ENCODE peak calls at places on chromosomes 13 and 19, in ten cellular contexts. Y is prostate gland, U is tibial nerve, Z is A549, H is GM12891, X is H54, J is uterus, T is lower leg skin, W is GM12878, G is ovary. C is an unnamed sample.

GRCh38 chr13:41622545-41623429 is 165.4 kb downstream of the RGCC start:
- DNase-seq in J (no peak), T (peak), G (no peak), X (no peak), Z (no peak), U (no peak), H (no peak), Y (no peak), W (no peak), C (no peak)

GRCh38 chr13:20505405-20506366 is 20.0 kb downstream of the CRYL1 start:
- DNase-seq in T (no peak), H (no peak), G (no peak), X (no peak), W (no peak), Z (no peak), Y (no peak), U (no peak), J (no peak), C (no peak)

GRCh38 chr13:49453465-49453864 is 9.4 kb downstream of the SETDB2 start:
- DNase-seq in Y (no peak), Z (no peak), X (no peak), U (no peak), J (no peak), G (no peak), T (no peak), W (no peak), H (no peak), C (no peak)

GRCh38 chr13:27304611-27305010 is 34.0 kb downstream of the RASL11A start:
- DNase-seq in X (no peak), G (no peak), Y (no peak), W (no peak), H (no peak), T (no peak), Z (no peak), J (no peak), U (no peak), C (no peak)

GRCh38 chr19:29804493-29804892 is 7.3 kb upstream of the CCNE1 start:
- DNase-seq in G (no peak), J (no peak), Z (no peak), W (peak), U (no peak), H (no peak), Y (no peak), X (no peak), T (no peak), C (no peak)

GRCh38 chr19:11577451-11578341 is at the start of gene ACP5:
- DNase-seq in X (no peak), W (no peak), T (no peak), H (no peak), G (no peak), U (no peak), Y (no peak), Z (no peak), J (no peak), C (no peak)

GRCh38 chr13:109919715-109920375 is 133.5 kb upstream of the IRS2 start:
- DNase-seq in T (no peak), Z (no peak), W (no peak), X (no peak), Y (no peak), G (no peak), J (no peak), H (no peak), U (no peak), C (no peak)

GRCh38 chr19:16928916-16929315 is 40.1 kb downstream of the F2RL3 start:
- DNase-seq in J (no peak), X (no peak), Z (no peak), W (no peak), H (no peak), G (no peak), Y (no peak), T (no peak), U (no peak), C (peak)

GRCh38 chr13:30873519-30873918 is 32.6 kb upstream of the MEDAG start:
- DNase-seq in T (no peak), G (no peak), Y (no peak), W (no peak), J (no peak), Z (no peak), U (no peak), H (no peak), X (no peak), C (no peak)

GRCh38 chr13:85536706-85537105 is 262.5 kb downstream of the SLITRK6 start:
- DNase-seq in T (no peak), U (no peak), G (no peak), J (no peak), H (no peak), Y (no peak), W (no peak), Z (no peak), X (no peak), C (no peak)

GRCh38 chr13:106471957-106472543 is 63.4 kb downstream of the EFNB2 start:
- DNase-seq in G (no peak), J (peak), U (no peak), H (no peak), W (no peak), Z (peak), X (peak), T (peak), Y (no peak), C (peak)

GRCh38 chr13:51811920-51812328 is 8.0 kb upstream of the DHRS12 start:
- DNase-seq in T (no peak), J (no peak), Y (no peak), W (no peak), H (no peak), U (no peak), Z (no peak), X (no peak), G (no peak), C (no peak)

GRCh38 chr19:49136771-49137171 is 17.4 kb downstream of the PPFIA3 start:
- DNase-seq in W (no peak), U (no peak), T (no peak), Y (no peak), X (no peak), J (no peak), Z (no peak), H (no peak), G (no peak), C (peak)

GRCh38 chr13:37277435-37278144 is 172.1 kb upstream of the CSNK1A1L start:
- DNase-seq in G (no peak), X (no peak), U (no peak), H (no peak), J (no peak), W (no peak), Z (no peak), Y (no peak), T (no peak), C (no peak)

GRCh38 chr19:14700711-14701110 is 10.9 kb downstream of the ZNF333 start:
- DNase-seq in J (no peak), G (no peak), U (no peak), Z (no peak), H (no peak), Y (no peak), X (no peak), T (no peak), W (no peak), C (no peak)

GRCh38 chr19:38649305-38650179 is 2.1 kb downstream of the ACTN4 start:
- DNase-seq in Y (peak), H (no peak), G (no peak), Z (peak), J (peak), W (no peak), T (no peak), U (no peak), X (no peak), C (no peak)

GRCh38 chr19:19134687-19135158 is 3.6 kb downstream of the TMEM161A start:
- DNase-seq in X (no peak), Y (no peak), T (no peak), W (no peak), G (no peak), J (no peak), H (no peak), U (no peak), Z (no peak), C (no peak)

GRCh38 chr19:19139876-19140229 is 1.6 kb upstream of the TMEM161A start:
- DNase-seq in G (no peak), X (no peak), Z (no peak), J (no peak), U (no peak), H (no peak), T (no peak), W (no peak), Y (no peak), C (no peak)

GRCh38 chr19:19140476-19140875 is 2.2 kb upstream of the TMEM161A start:
- DNase-seq in J (no peak), H (no peak), U (no peak), Y (no peak), W (no peak), T (no peak), X (no peak), Z (no peak), G (no peak), C (no peak)

GRCh38 chr19:19137556-19138109 is 645 bp downstream of the TMEM161A start:
- DNase-seq in Y (no peak), W (no peak), G (no peak), X (no peak), H (no peak), U (no peak), J (peak), Z (no peak), T (no peak), C (no peak)

GRCh38 chr19:19138110-19138981 is at the start of gene TMEM161A:
- DNase-seq in H (peak), J (peak), G (peak), X (peak), U (peak), W (peak), Y (peak), T (peak), Z (peak), C (peak)
- TF ChIP-seq POLR2A in H (peak), J (peak), G (peak), X (peak), U (peak), W (peak), Y (peak), T (no peak), Z (peak), C (peak)

GRCh38 chr13:40476175-40476958 is 190.1 kb downstream of the FOXO1 start:
- DNase-seq in W (no peak), H (no peak), G (no peak), T (no peak), Y (no peak), X (no peak), Z (no peak), J (no peak), U (no peak), C (no peak)
- TF ChIP-seq POLR2A in W (no peak), H (no peak), G (no peak), T (no peak), Y (no peak), X (no peak), Z (no peak), J (no peak), U (no peak), C (no peak)

DNA sequence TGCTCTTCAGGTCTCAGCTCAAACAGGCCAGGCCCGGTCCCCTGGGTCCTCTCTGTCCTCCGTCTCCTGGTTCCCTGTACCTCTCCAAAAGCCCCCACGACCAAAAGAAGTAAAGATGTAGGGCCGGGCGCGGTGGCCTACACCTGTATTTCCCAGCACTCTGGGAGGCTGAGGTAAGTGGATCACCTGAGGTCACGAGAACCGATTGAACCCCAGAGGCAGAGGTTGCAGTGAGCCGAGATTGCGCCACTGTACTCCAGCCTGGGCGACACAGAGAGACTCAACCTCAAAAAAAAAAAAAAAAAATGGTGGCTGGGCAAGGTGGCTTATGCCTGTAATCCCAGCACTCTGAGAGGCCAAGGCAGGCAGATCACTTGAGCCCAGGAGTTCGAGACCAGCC is 22.0 kb upstream of the BCL3 start:
- DNase-seq in X (no peak), H (no peak), W (no peak), Z (no peak), U (no peak), J (no peak), T (no peak), G (no peak), Y (no peak), C (no peak)
- TF ChIP-seq POLR2A in X (no peak), H (no peak), W (no peak), Z (no peak), U (no peak), J (no peak), T (no peak), G (no peak), Y (no peak), C (no peak)

GRCh38 chr19:10566658-10567410 is 1.0 kb upstream of the KRI1 start:
- DNase-seq in W (peak), U (no peak), X (no peak), H (no peak), Z (no peak), Y (no peak), G (peak), T (no peak), J (no peak), C (no peak)

GRCh38 chr19:10568444-10568825 is 344 bp downstream of the CDKN2D start:
- DNase-seq in U (no peak), G (no peak), T (no peak), Z (no peak), Y (no peak), W (no peak), J (no peak), X (no peak), H (no peak), C (peak)

GRCh38 chr19:10566408-10566657 is 523 bp upstream of the KRI1 start:
- DNase-seq in U (no peak), W (no peak), H (no peak), J (no peak), Z (no peak), G (no peak), Y (no peak), T (no peak), X (no peak), C (no peak)

GRCh38 chr19:10567696-10568443 is 909 bp downstream of the CDKN2D start:
- DNase-seq in X (no peak), J (no peak), Z (no peak), U (no peak), Y (no peak), H (no peak), G (peak), W (no peak), T (no peak), C (no peak)

GRCh38 chr19:10568826-10569651 is at the start of gene CDKN2D:
- DNase-seq in J (peak), U (peak), W (peak), Z (peak), T (peak), H (peak), G (peak), Y (peak), X (peak), C (peak)
- TF ChIP-seq POLR2A in J (peak), U (peak), W (peak), Z (no peak), T (no peak), H (no peak), G (peak), Y (peak), X (no peak), C (no peak)

DNA sequence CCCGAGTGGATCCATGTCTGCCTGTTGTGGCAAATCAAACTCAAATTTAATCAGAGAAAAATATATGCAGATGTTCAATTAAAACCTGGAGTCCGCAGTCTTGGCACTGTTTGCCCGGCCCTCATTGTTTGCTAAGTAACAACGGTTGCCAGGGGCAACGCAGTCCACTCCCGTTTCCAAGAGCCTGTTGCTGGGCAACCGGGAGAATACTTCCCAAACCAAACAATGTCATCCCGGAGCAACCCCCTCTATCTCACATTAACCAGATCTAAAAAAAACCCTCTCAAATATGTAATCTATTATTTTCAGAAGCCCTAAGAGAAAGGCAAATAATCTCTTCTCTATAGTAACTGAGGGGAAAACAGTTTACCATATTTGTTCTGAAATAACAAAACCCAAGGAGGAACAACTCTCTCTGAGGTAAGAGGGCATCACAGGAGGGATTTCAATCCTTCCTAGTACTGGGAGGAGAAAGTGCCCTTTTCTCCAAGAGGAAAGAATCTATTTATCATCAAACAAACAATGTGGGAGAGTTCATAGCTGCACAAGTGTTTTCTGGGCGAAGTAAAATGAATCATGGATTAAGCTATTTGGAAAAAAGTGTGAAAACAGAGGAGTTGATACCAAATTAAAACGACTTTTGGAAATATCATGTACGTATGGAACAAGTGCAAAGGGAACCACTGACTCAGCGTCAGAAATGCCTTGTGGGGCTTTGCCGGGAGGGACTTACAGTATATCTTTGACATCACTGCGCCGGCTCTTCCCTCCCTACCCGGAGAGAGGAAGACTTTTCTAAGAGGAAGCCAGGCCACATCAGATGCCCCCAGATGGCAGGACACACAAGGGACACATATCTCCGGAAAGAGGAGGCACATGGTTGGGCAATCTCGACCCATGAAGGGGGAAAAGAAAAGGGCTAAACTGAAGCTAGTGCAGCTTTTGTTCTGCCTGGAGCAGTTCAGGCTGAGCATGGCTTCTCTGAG is 43.3 kb downstream of the RFX2 start:
- DNase-seq in T (peak), G (peak), H (no peak), X (no peak), Z (peak), U (peak), W (no peak), Y (peak), J (peak), C (peak)
- TF ChIP-seq POLR2A in T (no peak), G (no peak), H (no peak), X (no peak), Z (no peak), U (no peak), W (no peak), Y (no peak), J (peak), C (no peak)

GRCh38 chr19:12667903-12668302 is 1.3 kb downstream of the WDR83 start:
- DNase-seq in Y (no peak), Z (no peak), X (no peak), U (no peak), G (no peak), T (no peak), W (no peak), H (no peak), J (no peak), C (no peak)

GRCh38 chr19:12670159-12670928 is 3.7 kb downstream of the WDR83 start:
- DNase-seq in Y (no peak), J (no peak), W (no peak), T (no peak), Z (no peak), X (no peak), U (no peak), G (no peak), H (no peak), C (no peak)

GRCh38 chr19:12668346-12668745 is 1.7 kb downstream of the WDR83 start:
- DNase-seq in J (no peak), Z (no peak), U (no peak), W (no peak), Y (no peak), T (no peak), X (no peak), H (no peak), G (no peak), C (no peak)

GRCh38 chr19:12668937-12669271 is 2.3 kb downstream of the WDR83 start:
- DNase-seq in Y (peak), U (peak), T (peak), H (no peak), Z (no peak), W (no peak), X (no peak), G (peak), J (peak), C (peak)

DNA sequence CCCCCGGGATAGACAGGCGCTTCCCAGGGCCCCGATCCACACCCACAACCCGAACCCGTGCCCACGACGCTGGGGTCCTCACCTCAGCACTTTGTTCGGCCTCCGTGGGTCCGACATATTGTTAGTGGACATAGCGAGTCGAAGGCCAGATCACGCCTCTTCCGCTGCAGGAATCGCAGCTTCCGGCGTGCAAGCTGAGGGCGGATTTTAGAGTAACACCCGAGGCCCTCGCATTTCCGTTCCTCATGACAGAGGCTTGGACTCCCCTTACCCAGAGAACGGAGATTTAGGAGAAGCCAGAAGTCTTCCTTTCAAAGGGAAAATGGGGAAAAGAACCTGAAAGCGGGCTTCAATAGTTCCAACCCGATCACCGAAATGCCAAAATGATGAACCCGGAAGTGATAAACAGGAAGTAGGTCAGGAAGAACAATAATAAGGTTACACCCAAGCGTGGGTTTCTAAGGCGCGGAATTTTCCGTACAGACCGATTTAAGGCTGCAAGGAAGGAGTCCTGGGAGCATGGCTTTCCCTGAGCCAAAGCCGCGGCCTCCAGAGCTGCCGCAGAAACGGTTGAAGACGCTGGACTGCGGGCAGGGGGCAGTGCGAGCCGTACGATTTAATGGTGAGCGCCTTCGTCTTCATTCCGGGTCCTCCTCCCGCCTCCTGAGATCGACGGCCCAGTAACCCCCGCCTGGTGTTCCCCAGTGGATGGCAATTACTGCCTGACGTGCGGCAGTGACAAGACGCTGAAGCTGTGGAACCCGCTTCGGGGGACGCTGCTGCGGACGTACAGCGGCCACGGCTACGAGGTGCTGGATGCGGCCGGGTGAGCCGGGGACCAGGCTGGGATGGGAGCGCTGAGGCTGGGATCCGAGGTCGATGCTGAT is 2.9 kb downstream of the WDR83 start:
- DNase-seq in Z (peak), J (peak), T (peak), U (peak), Y (peak), X (peak), G (peak), H (no peak), W (peak), C (peak)
- TF ChIP-seq POLR2A in Z (peak), J (peak), T (no peak), U (peak), Y (no peak), X (peak), G (peak), H (peak), W (peak), C (peak)

DNA sequence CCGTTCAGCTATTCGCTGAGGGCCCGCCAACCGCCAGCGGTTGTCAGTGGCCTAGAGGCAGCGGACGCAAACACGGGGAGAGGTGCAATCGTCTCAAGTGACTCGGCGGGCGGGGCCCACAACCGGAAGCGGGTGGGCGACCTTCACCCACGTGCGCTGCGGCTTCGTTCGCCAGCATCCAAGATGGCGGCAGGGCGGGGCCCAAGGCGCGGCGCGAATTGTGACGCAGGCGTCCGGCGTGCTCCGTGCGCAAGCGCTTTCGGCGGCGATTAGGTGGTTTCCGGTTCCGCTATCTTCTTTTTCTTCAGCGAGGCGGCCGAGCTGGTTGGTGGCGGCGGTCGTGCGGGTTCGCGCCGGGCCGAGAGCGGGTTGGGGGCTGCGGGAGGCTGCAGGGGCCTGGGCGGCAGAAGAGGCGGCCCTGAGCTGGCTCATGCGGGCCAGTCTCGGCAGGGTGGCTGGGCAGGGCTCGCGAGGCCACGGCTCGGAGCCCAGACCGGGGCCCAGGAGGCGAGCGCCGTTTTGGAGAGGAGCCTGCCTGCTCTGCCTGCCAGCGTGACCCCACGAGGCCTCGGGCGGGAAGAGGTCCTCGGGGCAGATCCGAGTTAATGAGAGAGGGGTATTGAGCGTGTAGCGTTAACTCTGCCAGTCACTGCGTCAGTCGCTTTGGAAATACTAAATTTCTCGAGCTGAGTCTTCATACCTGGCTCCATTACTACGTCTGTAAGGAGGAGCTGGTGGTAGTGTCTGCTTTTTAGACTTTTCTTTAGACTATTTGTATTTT is at the start of gene UBA52:
- DNase-seq in W (peak), Y (peak), H (peak), G (peak), J (peak), U (peak), Z (peak), X (peak), T (peak), C (peak)
- TF ChIP-seq POLR2A in W (peak), Y (peak), H (peak), G (peak), J (peak), U (peak), Z (peak), X (peak), T (no peak), C (peak)

C was measured in sigmoid colon.